ENCODE peak calls at places on chromosomes 11 and 22, in four cellular contexts. One of them, this sample, is unnamed.
A peak's percentile ranks its signal among the peaks of the same experiment; 100 is the strongest.

GRCh38 chr22:46777609-46777970 is 15.1 kb downstream of the TBC1D22A start:
- DNase-seq in activated T-cell treated with anti-CD3 and anti-CD28 coated beads, Interleukin-2, amount 50 U/mL, for 72 hours: peak; percentile 33
- DNase-seq in GM23338: no peak
- DNase-seq in cerebellar cortex: no peak
- DNase-seq in this sample: no peak

GRCh38 chr22:29987143-29987542 is 93.1 kb upstream of the HORMAD2 start:
- DNase-seq in activated T-cell treated with anti-CD3 and anti-CD28 coated beads, Interleukin-2, amount 50 U/mL, for 72 hours: no peak
- DNase-seq in GM23338: no peak
- DNase-seq in cerebellar cortex: peak; percentile 35
- DNase-seq in this sample: no peak

GRCh38 chr11:70906101-70906500 is 346.3 kb downstream of the SHANK2 start:
- DNase-seq in cerebellar cortex: no peak
- DNase-seq in GM23338: no peak
- DNase-seq in activated T-cell treated with anti-CD3 and anti-CD28 coated beads, Interleukin-2, amount 50 U/mL, for 72 hours: no peak
- DNase-seq in this sample: no peak

GRCh38 chr11:77269484-77270123 is 31.9 kb downstream of the GDPD4 start:
- DNase-seq in cerebellar cortex: no peak
- DNase-seq in GM23338: no peak
- DNase-seq in activated T-cell treated with anti-CD3 and anti-CD28 coated beads, Interleukin-2, amount 50 U/mL, for 72 hours: no peak
- DNase-seq in this sample: no peak

GRCh38 chr22:44130076-44130711 is 50.5 kb upstream of the PARVG start:
- DNase-seq in GM23338: no peak
- DNase-seq in activated T-cell treated with anti-CD3 and anti-CD28 coated beads, Interleukin-2, amount 50 U/mL, for 72 hours: no peak
- DNase-seq in cerebellar cortex: no peak
- DNase-seq in this sample: no peak

GRCh38 chr11:14980854-14981253 is 8.7 kb upstream of the CALCA start:
- DNase-seq in GM23338: no peak
- DNase-seq in cerebellar cortex: no peak
- DNase-seq in activated T-cell treated with anti-CD3 and anti-CD28 coated beads, Interleukin-2, amount 50 U/mL, for 72 hours: no peak
- DNase-seq in this sample: no peak

GRCh38 chr22:32617271-32617670 is 142.7 kb downstream of the FBXO7 start:
- DNase-seq in cerebellar cortex: no peak
- DNase-seq in GM23338: no peak
- DNase-seq in activated T-cell treated with anti-CD3 and anti-CD28 coated beads, Interleukin-2, amount 50 U/mL, for 72 hours: no peak
- DNase-seq in this sample: no peak

GRCh38 chr11:18000760-18001159 is 12.1 kb downstream of the SERGEF start:
- DNase-seq in cerebellar cortex: no peak
- DNase-seq in GM23338: no peak
- DNase-seq in activated T-cell treated with anti-CD3 and anti-CD28 coated beads, Interleukin-2, amount 50 U/mL, for 72 hours: no peak
- DNase-seq in this sample: no peak

GRCh38 chr11:74685905-74686304 is 45.3 kb downstream of the CHRDL2 start:
- DNase-seq in GM23338: no peak
- DNase-seq in activated T-cell treated with anti-CD3 and anti-CD28 coated beads, Interleukin-2, amount 50 U/mL, for 72 hours: no peak
- DNase-seq in cerebellar cortex: no peak
- DNase-seq in this sample: no peak

GRCh38 chr11:71181566-71181965 is 70.8 kb downstream of the SHANK2 start:
- DNase-seq in cerebellar cortex: no peak
- DNase-seq in activated T-cell treated with anti-CD3 and anti-CD28 coated beads, Interleukin-2, amount 50 U/mL, for 72 hours: no peak
- DNase-seq in GM23338: peak; percentile 39
- DNase-seq in this sample: no peak

GRCh38 chr22:47927811-47928210 is 1165.4 kb downstream of the TBC1D22A start:
- DNase-seq in cerebellar cortex: no peak
- DNase-seq in GM23338: no peak
- DNase-seq in activated T-cell treated with anti-CD3 and anti-CD28 coated beads, Interleukin-2, amount 50 U/mL, for 72 hours: no peak
- DNase-seq in this sample: no peak